ENCODE peak calls at places on chromosomes 13 and 19, in four cellular contexts. One of them, this sample, is unnamed.
A peak's percentile ranks its signal among the peaks of the same experiment; 100 is the strongest.

GRCh38 chr19:6092329-6093286 is 17.7 kb downstream of the RFX2 start:
- DNase-seq in HT-29: peak; percentile 89
- DNase-seq in CD4-positive, CD25-positive, alpha-beta regulatory T cell: no peak
- DNase-seq in naive thymus-derived CD8-positive, alpha-beta T cell: no peak
- DNase-seq in this sample: peak; percentile 99

GRCh38 chr19:19113040-19113541 is 25.2 kb downstream of the TMEM161A start:
- DNase-seq in naive thymus-derived CD8-positive, alpha-beta T cell: no peak
- DNase-seq in CD4-positive, CD25-positive, alpha-beta regulatory T cell: no peak
- DNase-seq in HT-29: no peak
- DNase-seq in this sample: peak; percentile 17

GRCh38 chr13:52010890-52011689 is at the start of gene ATP7B:
- DNase-seq in naive thymus-derived CD8-positive, alpha-beta T cell: no peak
- DNase-seq in CD4-positive, CD25-positive, alpha-beta regulatory T cell: peak; percentile 7
- DNase-seq in HT-29: no peak
- DNase-seq in this sample: peak; percentile 10

GRCh38 chr13:40206241-40207109 is 460.0 kb downstream of the FOXO1 start:
- DNase-seq in naive thymus-derived CD8-positive, alpha-beta T cell: no peak
- DNase-seq in HT-29: no peak
- DNase-seq in CD4-positive, CD25-positive, alpha-beta regulatory T cell: peak; percentile 11
- DNase-seq in this sample: peak; percentile 99

GRCh38 chr19:46065486-46065885 is 24.7 kb upstream of the IGFL4 start:
- DNase-seq in naive thymus-derived CD8-positive, alpha-beta T cell: no peak
- DNase-seq in HT-29: no peak
- DNase-seq in CD4-positive, CD25-positive, alpha-beta regulatory T cell: no peak
- DNase-seq in this sample: peak; percentile 80

GRCh38 chr19:40147693-40148347 is 43.4 kb upstream of the MAP3K10 start:
- DNase-seq in CD4-positive, CD25-positive, alpha-beta regulatory T cell: no peak
- DNase-seq in HT-29: peak; percentile 57
- DNase-seq in naive thymus-derived CD8-positive, alpha-beta T cell: no peak
- DNase-seq in this sample: peak; percentile 82

GRCh38 chr19:16198363-16198636 is 589 bp downstream of the AP1M1 start:
- DNase-seq in naive thymus-derived CD8-positive, alpha-beta T cell: no peak
- DNase-seq in CD4-positive, CD25-positive, alpha-beta regulatory T cell: no peak
- DNase-seq in HT-29: no peak
- DNase-seq in this sample: no peak

GRCh38 chr19:35249146-35249847 is 495 bp downstream of the LSR start:
- DNase-seq in naive thymus-derived CD8-positive, alpha-beta T cell: no peak
- DNase-seq in HT-29: peak; percentile 62
- DNase-seq in CD4-positive, CD25-positive, alpha-beta regulatory T cell: no peak
- DNase-seq in this sample: peak; percentile 46

GRCh38 chr19:1065606-1066109 is 1.3 kb upstream of the ARHGAP45 start:
- DNase-seq in naive thymus-derived CD8-positive, alpha-beta T cell: no peak
- DNase-seq in CD4-positive, CD25-positive, alpha-beta regulatory T cell: no peak
- DNase-seq in HT-29: peak; percentile 76
- DNase-seq in this sample: peak; percentile 56

GRCh38 chr19:39802958-39803357 is 24.3 kb downstream of the LEUTX start:
- DNase-seq in CD4-positive, CD25-positive, alpha-beta regulatory T cell: no peak
- DNase-seq in HT-29: no peak
- DNase-seq in naive thymus-derived CD8-positive, alpha-beta T cell: no peak
- DNase-seq in this sample: peak; percentile 15

GRCh38 chr19:44848805-44849457 is 2.8 kb downstream of the NECTIN2 start:
- DNase-seq in naive thymus-derived CD8-positive, alpha-beta T cell: no peak
- DNase-seq in HT-29: no peak
- DNase-seq in CD4-positive, CD25-positive, alpha-beta regulatory T cell: no peak
- DNase-seq in this sample: no peak

GRCh38 chr19:3699071-3699740 is 1.1 kb downstream of the PIP5K1C start:
- DNase-seq in HT-29: no peak
- DNase-seq in CD4-positive, CD25-positive, alpha-beta regulatory T cell: no peak
- DNase-seq in naive thymus-derived CD8-positive, alpha-beta T cell: peak; percentile 7
- DNase-seq in this sample: peak; percentile 39

GRCh38 chr19:42199440-42200115 is 17.9 kb downstream of the DEDD2 start:
- DNase-seq in HT-29: no peak
- DNase-seq in naive thymus-derived CD8-positive, alpha-beta T cell: peak; percentile 29
- DNase-seq in CD4-positive, CD25-positive, alpha-beta regulatory T cell: peak; percentile 50
- DNase-seq in this sample: peak; percentile 84

GRCh38 chr13:109655206-109655600 is 131.2 kb downstream of the IRS2 start:
- DNase-seq in CD4-positive, CD25-positive, alpha-beta regulatory T cell: no peak
- DNase-seq in naive thymus-derived CD8-positive, alpha-beta T cell: no peak
- DNase-seq in HT-29: no peak
- DNase-seq in this sample: no peak

GRCh38 chr13:68304287-68304893 is 1074.3 kb upstream of the PCDH9 start:
- DNase-seq in naive thymus-derived CD8-positive, alpha-beta T cell: no peak
- DNase-seq in HT-29: peak; percentile 75
- DNase-seq in CD4-positive, CD25-positive, alpha-beta regulatory T cell: no peak
- DNase-seq in this sample: peak; percentile 49

GRCh38 chr13:113979791-113980471 is 6.1 kb upstream of the C13orf46 start:
- DNase-seq in CD4-positive, CD25-positive, alpha-beta regulatory T cell: no peak
- DNase-seq in naive thymus-derived CD8-positive, alpha-beta T cell: no peak
- DNase-seq in HT-29: no peak
- DNase-seq in this sample: no peak

GRCh38 chr13:32426981-32427851 is 714 bp downstream of the N4BP2L1 start:
- DNase-seq in HT-29: peak; percentile 25
- DNase-seq in CD4-positive, CD25-positive, alpha-beta regulatory T cell: peak; percentile 43
- DNase-seq in naive thymus-derived CD8-positive, alpha-beta T cell: peak; percentile 60
- DNase-seq in this sample: peak; percentile 11

GRCh38 chr19:50819636-50820035 is 4.0 kb downstream of the KLK1 start:
- DNase-seq in CD4-positive, CD25-positive, alpha-beta regulatory T cell: no peak
- DNase-seq in HT-29: no peak
- DNase-seq in naive thymus-derived CD8-positive, alpha-beta T cell: no peak
- DNase-seq in this sample: no peak

GRCh38 chr19:47540748-47541147 is 25.9 kb upstream of the NAPA start:
- DNase-seq in HT-29: peak; percentile 45
- DNase-seq in naive thymus-derived CD8-positive, alpha-beta T cell: no peak
- DNase-seq in CD4-positive, CD25-positive, alpha-beta regulatory T cell: no peak
- DNase-seq in this sample: peak; percentile 19

GRCh38 chr13:30551194-30551593 is 66.5 kb upstream of the USPL1 start:
- DNase-seq in HT-29: peak; percentile 74
- DNase-seq in naive thymus-derived CD8-positive, alpha-beta T cell: no peak
- DNase-seq in CD4-positive, CD25-positive, alpha-beta regulatory T cell: no peak
- DNase-seq in this sample: peak; percentile 64

GRCh38 chr19:53132231-53132991 is at the start of gene ZNF415:
- DNase-seq in HT-29: no peak
- DNase-seq in naive thymus-derived CD8-positive, alpha-beta T cell: no peak
- DNase-seq in CD4-positive, CD25-positive, alpha-beta regulatory T cell: no peak
- DNase-seq in this sample: peak; percentile 67